ENCODE peak calls at places on chromosomes 5 and 9, in four cellular contexts. L is heart right ventricle, M is spleen, A is GM12865. R is an unnamed sample.

GRCh38 chr5:78907255-78907886 is 77.7 kb downstream of the ARSB start:
- DNase-seq in M (no peak), L (peak), A (peak), R (peak)

GRCh38 chr9:99464568-99464967 is 242.5 kb downstream of the SEC61B start:
- DNase-seq in L (no peak), A (no peak), M (no peak), R (no peak)

GRCh38 chr5:150640311-150641005 is at the start of gene SYNPO:
- DNase-seq in L (peak), A (no peak), M (no peak), R (peak)

GRCh38 chr5:76994337-76994736 is 35.9 kb upstream of the AGGF1 start:
- DNase-seq in A (no peak), M (no peak), L (no peak), R (no peak)

GRCh38 chr5:147411612-147412310 is 98.1 kb downstream of the DPYSL3 start:
- DNase-seq in L (no peak), M (no peak), A (no peak), R (peak)

GRCh38 chr9:99368341-99369326 is 146.6 kb downstream of the SEC61B start:
- DNase-seq in M (no peak), A (peak), L (peak), R (peak)

GRCh38 chr9:79570449-79571308 is 1.1 kb upstream of the TLE4 start:
- DNase-seq in M (peak), A (peak), L (peak), R (peak)

GRCh38 chr5:67659288-67659687 is 462.7 kb upstream of the CD180 start:
- DNase-seq in M (no peak), A (no peak), L (no peak), R (no peak)

GRCh38 chr9:33164138-33164809 is 2.9 kb downstream of the B4GALT1 start:
- DNase-seq in M (no peak), L (peak), A (peak), R (peak)

GRCh38 chr9:706606-707451 is 134.7 kb upstream of the DMRT1 start:
- DNase-seq in A (no peak), M (peak), L (peak), R (peak)

GRCh38 chr5:177403194-177403825 is 2.8 kb upstream of the PFN3 start:
- DNase-seq in M (peak), A (peak), L (no peak), R (no peak)

GRCh38 chr9:121510766-121511555 is 11.3 kb upstream of the GGTA1 start:
- DNase-seq in M (peak), A (no peak), L (peak), R (no peak)

GRCh38 chr9:107905313-107906027 is 415.9 kb upstream of the KLF4 start:
- DNase-seq in A (no peak), L (peak), M (no peak), R (peak)

GRCh38 chr5:172658869-172659513 is 17.9 kb downstream of the NEURL1B start:
- DNase-seq in A (no peak), L (peak), M (peak), R (no peak)

DNA sequence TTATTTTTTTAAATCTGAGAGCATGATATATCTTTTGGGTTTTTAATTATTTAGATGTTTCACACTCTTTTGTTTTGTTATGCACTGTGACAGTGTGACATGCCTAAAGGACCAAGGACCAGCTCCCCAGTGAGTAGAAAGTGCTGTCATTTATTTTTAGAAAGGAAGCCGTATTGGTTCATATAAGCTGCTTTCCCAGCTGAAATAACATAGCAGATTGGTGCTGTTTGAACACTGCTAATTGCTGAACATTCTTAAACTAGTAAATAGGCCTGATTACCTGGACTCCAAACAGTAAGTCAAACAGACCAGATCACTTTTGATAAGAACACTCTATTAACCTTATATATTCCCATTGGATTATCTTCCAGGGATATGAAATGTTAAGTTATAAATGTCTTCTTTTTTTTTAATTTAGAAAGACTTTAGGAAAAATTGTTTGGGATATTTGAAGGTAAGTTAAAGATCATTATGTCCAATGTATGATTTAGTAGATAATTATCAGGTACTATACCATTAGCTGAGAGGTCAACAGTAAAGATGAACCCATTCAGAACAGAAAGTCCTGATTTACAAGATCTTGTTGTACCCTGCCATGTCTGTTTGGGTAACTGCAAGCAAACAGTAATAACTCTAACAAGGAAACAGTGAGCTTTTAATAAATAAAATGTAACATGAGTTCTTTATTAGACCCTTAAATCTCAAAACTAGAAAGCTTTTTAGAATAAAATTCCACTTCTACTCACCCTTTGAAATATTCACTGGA is 27.8 kb upstream of the ELL2 start:
- DNase-seq in M (no peak), L (no peak), A (no peak), R (no peak)
- TF ChIP-seq CTCF in M (no peak), L (no peak), A (no peak), R (no peak)

GRCh38 chr5:149143470-149143869 is 2.2 kb downstream of the ABLIM3 start:
- DNase-seq in L (peak), M (no peak), A (no peak), R (peak)
- H3K4me3 ChIP-seq in L (peak), M (no peak), A (no peak), R (peak)

GRCh38 chr5:88952344-88952743 is 69.4 kb upstream of the MEF2C start:
- DNase-seq in L (no peak), M (no peak), A (peak), R (peak)
- TF ChIP-seq CTCF in L (no peak), M (no peak), A (no peak), R (no peak)

DNA sequence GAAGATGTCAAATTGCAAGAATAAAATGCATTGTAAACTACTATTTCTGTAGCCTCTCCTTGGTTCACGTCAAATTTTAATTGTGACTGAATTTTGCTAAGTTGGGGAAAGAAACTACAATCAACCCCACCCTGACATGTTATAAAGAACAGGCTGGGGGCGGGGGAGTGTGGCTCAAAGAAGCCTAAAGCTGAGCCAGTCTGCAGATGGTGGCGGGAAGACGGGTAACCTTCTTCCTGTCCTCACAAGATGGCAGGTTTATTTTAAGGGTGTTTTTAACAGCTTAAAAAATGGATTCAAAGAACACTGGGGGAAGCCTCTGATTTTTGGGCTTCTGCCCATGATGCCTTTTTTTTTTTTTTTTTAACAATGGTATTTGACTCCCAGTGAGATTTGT is 68.5 kb upstream of the MELK start:
- DNase-seq in M (no peak), A (no peak), L (no peak), R (no peak)
- H3K4me3 ChIP-seq in M (no peak), A (no peak), L (no peak), R (no peak)

GRCh38 chr5:111469905-111470304 is 42.4 kb downstream of the STARD4 start:
- DNase-seq in L (no peak), A (no peak), M (no peak), R (no peak)
- TF ChIP-seq CTCF in L (no peak), A (peak), M (no peak), R (peak)

DNA sequence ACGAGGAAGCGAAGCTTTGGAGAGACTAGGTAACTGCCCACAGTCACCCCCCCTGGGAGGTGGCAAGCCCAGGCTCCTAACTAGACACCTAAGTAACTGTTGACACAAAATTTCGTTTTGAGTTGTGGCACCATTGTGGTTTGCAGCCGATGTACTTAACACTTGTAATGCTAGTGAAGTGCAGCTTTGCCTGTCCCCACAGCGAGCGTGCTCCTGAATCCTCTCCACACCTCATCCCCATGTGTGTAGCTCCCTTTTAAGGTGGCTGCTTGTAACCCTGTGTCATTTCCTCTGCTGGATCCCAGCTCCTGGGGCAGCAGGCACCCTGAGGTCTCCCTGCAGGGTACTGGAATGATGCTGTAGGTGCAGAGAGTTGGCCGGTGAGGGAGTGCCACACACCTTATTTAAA is 114.9 kb downstream of the TRIO start:
- DNase-seq in M (no peak), L (no peak), A (peak), R (no peak)
- H3K4me3 ChIP-seq in M (no peak), L (no peak), A (peak), R (no peak)

GRCh38 chr5:137051165-137051564 is 448.0 kb downstream of the SPOCK1 start:
- DNase-seq in M (no peak), A (no peak), L (no peak), R (peak)
- TF ChIP-seq CTCF in M (no peak), A (no peak), L (peak), R (peak)

GRCh38 chr5:99058466-99058865 is 129.7 kb upstream of the CHD1 start:
- DNase-seq in A (no peak), L (no peak), M (no peak), R (no peak)
- H3K4me3 ChIP-seq in A (no peak), L (no peak), M (no peak), R (no peak)

R was measured in fibroblast of the aortic adventitia.